ENCODE peak calls at places on chromosomes 12 and 14, in four cellular contexts. Y is neural progenitor cell, M is GM23338, H is endothelial cell of umbilical vein. S is an unnamed sample. For H3K27me3, the result is how much of the 10 kb centered on the place peaks cover.

GRCh38 chr14:93269341-93270068 is 62.4 kb downstream of the UBR7 start:
- DNase-seq in Y (peak), M (peak), H (no peak), S (no peak)

GRCh38 chr14:90452366-90452765 is 55.5 kb downstream of the CALM1 start:
- DNase-seq in H (no peak), M (no peak), Y (no peak), S (no peak)

GRCh38 chr12:1993341-1993740 is 10.9 kb downstream of the DCP1B start:
- DNase-seq in Y (no peak), M (no peak), H (peak), S (no peak)

GRCh38 chr12:65620026-65620425 is 204.3 kb upstream of the HMGA2 start:
- DNase-seq in H (no peak), M (no peak), Y (no peak), S (no peak)

GRCh38 chr12:105878964-105879363 is 259.8 kb downstream of the NUAK1 start:
- DNase-seq in M (no peak), Y (no peak), H (peak), S (no peak)

GRCh38 chr12:65209655-65210043 is 40.3 kb downstream of the LEMD3 start:
- DNase-seq in M (no peak), Y (no peak), H (peak), S (no peak)

GRCh38 chr12:95413576-95413975 is 60.4 kb upstream of the METAP2 start:
- DNase-seq in H (no peak), M (no peak), Y (no peak), S (no peak)

GRCh38 chr12:99453831-99454538 is 193.6 kb upstream of the GARIN6 start:
- DNase-seq in H (no peak), M (no peak), Y (no peak), S (no peak)

GRCh38 chr12:70756118-70756517 is 118.9 kb upstream of the PTPRB start:
- DNase-seq in Y (no peak), M (no peak), H (peak), S (no peak)

GRCh38 chr12:6606331-6607131 is 648 bp downstream of the CHD4 start:
- DNase-seq in Y (peak), M (peak), H (peak), S (peak)

GRCh38 chr12:95977764-95978305 is 18.3 kb downstream of the HAL start:
- DNase-seq in Y (no peak), M (no peak), H (no peak), S (no peak)

GRCh38 chr12:88934163-88934747 is 354.0 kb upstream of the KITLG start:
- DNase-seq in M (no peak), Y (no peak), H (peak), S (no peak)

GRCh38 chr12:108495054-108495453 is 20.0 kb upstream of the FICD start:
- DNase-seq in M (peak), Y (peak), H (peak), S (peak)

GRCh38 chr12:55847033-55847432 is 4.3 kb upstream of the MMP19 start:
- DNase-seq in H (peak), M (no peak), Y (no peak), S (no peak)

GRCh38 chr12:49264466-49264872 is 413 bp upstream of the TUBA1C start:
- DNase-seq in M (no peak), Y (peak), H (no peak), S (no peak)

GRCh38 chr14:88210426-88210825 is 112.6 kb downstream of the KCNK10 start:
- DNase-seq in Y (no peak), M (no peak), H (no peak), S (no peak)

GRCh38 chr12:11749943-11750690 is 100.6 kb downstream of the ETV6 start:
- DNase-seq in Y (no peak), M (no peak), H (no peak), S (no peak)

GRCh38 chr14:55949708-55950107 is 168.5 kb upstream of the PELI2 start:
- DNase-seq in M (no peak), H (no peak), Y (no peak), S (no peak)

GRCh38 chr14:50804181-50804721 is 26.7 kb downstream of the NIN start:
- DNase-seq in H (peak), Y (no peak), M (no peak), S (no peak)

GRCh38 chr12:91215940-91216454 is 33.4 kb upstream of the DCN start:
- DNase-seq in M (no peak), Y (no peak), H (no peak), S (no peak)

GRCh38 chr12:71139153-71139735 is 18.6 kb downstream of the TSPAN8 start:
- DNase-seq in M (no peak), Y (no peak), H (no peak), S (no peak)

GRCh38 chr12:129696952-129697351 is 206.9 kb downstream of the TMEM132D start:
- DNase-seq in H (no peak), M (no peak), Y (no peak), S (no peak)

GRCh38 chr14:102525213-102526143 is 15.9 kb upstream of the ANKRD9 start:
- DNase-seq in M (no peak), Y (no peak), H (no peak), S (peak)

GRCh38 chr12:57063991-57064725 is 14.2 kb upstream of the MYO1A start:
- DNase-seq in Y (no peak), M (no peak), H (no peak), S (no peak)

GRCh38 chr12:115452751-115453281 is 768.8 kb upstream of the TBX3 start:
- DNase-seq in H (no peak), Y (peak), M (peak), S (no peak)

GRCh38 chr14:94213021-94213420 is 38.9 kb downstream of the PPP4R4 start:
- DNase-seq in H (no peak), Y (no peak), M (no peak), S (no peak)

GRCh38 chr12:6367065-6367968 is 8.0 kb downstream of the SCNN1A start:
- DNase-seq in H (peak), Y (no peak), M (no peak), S (peak)

GRCh38 chr12:65443038-65443437 is 164.6 kb downstream of the MSRB3 start:
- DNase-seq in Y (no peak), H (no peak), M (no peak), S (no peak)

GRCh38 chr14:49970474-49971147 is 77.7 kb downstream of the ARF6 start:
- DNase-seq in M (no peak), Y (no peak), H (peak), S (no peak)

GRCh38 chr14:63435838-63436237 is 107.3 kb downstream of the PPP2R5E start:
- DNase-seq in H (no peak), Y (no peak), M (no peak), S (no peak)

GRCh38 chr14:95953111-95953724 is 76.6 kb downstream of the TUNAR start:
- DNase-seq in M (peak), H (no peak), Y (peak), S (peak)

DNA sequence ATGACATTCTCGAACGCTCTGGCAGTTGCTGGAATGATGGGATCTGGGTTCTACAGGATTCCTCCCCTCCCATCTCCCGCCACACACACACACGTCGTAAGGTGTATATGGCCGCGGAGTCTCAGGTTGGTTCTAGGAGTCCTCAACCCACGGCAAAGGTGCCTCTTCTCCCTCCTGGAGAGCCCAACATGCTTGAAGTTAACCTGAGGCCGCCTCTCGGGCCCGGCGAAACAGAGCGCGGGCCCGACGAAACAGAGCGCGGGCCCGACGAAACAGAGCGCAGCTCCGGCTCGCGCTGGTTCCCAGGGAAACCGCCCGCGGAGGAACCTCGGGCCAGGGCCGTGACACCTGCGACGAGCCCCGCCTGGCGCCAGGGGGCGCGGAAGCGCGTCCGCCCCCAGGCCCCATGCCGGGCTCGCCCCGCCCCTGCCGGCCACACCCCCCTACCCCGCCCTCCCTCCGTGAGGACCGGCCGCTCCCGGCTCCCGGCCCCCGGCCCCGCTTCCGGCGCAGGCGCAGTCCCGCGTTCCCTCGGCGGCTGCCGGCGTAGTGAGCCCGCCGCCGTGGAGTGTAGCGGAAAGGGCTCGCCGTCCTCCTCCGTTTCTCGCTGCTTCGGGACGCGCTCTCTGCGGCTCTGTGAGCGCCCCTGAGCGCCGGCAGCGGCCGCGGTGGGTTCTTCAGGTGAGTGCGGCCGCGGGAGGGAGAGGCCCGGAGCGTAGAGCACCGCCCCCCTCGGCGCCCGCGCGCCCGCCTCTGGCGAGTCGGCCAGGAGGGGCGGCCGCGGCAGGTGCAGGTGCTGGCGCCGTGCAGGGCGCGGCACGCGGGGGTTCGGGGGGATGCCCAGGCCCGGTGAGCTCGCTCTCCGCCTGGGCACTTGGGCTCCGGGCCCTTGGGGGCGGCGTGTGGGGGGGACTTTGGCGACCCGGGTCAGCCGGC is at the start of gene RAB3IP:
- DNase-seq in H (peak), Y (peak), M (peak), S (peak)
- TF ChIP-seq EZH2 in H (no peak), Y (peak), M (no peak), S (no peak)

DNA sequence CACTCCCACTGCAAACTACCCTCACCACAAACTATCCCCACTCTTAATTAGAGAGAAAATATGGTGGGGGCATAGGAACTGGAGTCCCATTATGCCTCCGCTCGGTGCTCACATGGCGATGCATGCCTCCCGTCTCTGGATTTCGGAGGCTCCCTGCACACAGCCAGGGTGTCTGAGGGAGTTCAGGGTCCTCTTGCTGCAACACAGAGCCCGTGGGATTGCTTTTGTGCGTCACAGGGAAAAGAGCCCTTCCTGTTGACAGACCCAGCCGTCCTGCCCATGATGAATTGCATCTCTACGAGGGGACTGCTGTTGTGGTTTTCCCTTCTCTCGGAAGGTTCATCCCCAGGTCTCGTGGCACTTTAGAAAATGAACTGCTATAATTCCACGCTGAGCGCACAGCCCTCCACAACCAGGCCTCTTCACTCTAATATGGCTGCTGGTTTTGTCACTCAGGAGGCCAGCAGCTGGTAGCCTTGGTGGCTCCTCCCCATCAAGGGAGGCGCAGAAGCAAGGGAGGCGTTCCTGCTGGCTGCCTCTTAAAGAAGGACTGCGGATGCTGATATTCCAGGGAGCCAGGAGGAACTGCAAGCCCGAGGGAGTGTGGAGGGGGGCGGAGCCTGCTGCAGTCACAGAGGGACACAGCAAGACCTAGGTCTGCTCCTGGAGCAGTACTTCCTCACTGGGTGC is 158.0 kb downstream of the KCNA5 start:
- DNase-seq in Y (peak), H (no peak), M (peak), S (no peak)
- H3K27me3 ChIP-seq in Y (under half), H (under half), M (under half), S (under half)

GRCh38 chr12:15474766-15475165 is 152.5 kb downstream of the PTPRO start:
- DNase-seq in Y (no peak), H (no peak), M (no peak), S (no peak)

GRCh38 chr12:15472036-15472435 is 149.7 kb downstream of the PTPRO start:
- DNase-seq in M (no peak), H (no peak), Y (no peak), S (no peak)

DNA sequence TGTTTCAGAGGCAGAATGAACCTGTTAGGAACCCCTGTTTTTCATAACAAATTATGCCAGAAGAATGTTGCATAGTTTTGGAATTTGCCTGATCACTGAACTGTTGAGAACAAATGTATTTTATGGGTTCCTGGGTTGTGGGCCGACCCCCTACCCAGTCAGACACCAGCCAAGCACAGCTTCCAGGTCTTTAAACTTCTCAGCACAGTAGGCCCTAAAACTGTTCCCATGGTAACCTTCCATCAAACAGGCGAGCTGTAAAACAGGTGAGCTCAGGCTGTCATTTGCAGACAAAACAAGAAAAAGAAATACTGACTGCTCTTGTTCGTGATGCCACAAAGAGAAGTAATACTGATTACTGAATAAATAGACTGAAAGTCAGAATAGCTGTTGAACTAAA is 147.0 kb downstream of the PTPRO start:
- DNase-seq in M (peak), Y (no peak), H (no peak), S (no peak)
- H3K4me2 ChIP-seq in M (no peak), Y (no peak), H (no peak), S (no peak)

GRCh38 chr14:36070056-36071043 is 106.2 kb downstream of the PTCSC3 start:
- DNase-seq in Y (peak), H (peak), M (peak), S (peak)
- TF ChIP-seq EZH2 in Y (peak), H (no peak), M (no peak), S (no peak)

DNA sequence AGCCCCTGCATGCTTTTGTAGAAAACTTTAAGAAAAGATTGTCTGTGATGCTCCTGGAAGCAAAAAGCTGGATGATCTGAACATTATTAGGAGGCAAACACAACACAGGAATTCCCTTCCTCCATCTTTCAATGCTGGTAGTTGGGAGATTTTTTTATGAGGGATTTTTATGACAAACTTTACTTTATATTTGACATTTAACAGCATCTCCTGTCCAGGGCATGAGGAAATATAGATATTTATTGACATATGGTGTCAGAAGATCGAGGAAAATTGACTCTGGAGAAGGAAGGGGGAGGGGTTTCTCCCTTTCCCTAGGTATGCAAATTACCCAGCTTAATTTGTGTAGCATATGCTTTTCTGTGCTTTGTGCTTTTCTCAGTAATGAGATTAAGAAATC is 37.8 kb upstream of the CISTR start:
- DNase-seq in H (no peak), Y (no peak), M (no peak), S (no peak)
- H3K27me3 ChIP-seq in H (under half), Y (half or more), M (under half), S (under half)

GRCh38 chr14:104971447-104972240 is 6.5 kb downstream of the AHNAK2 start:
- DNase-seq in M (no peak), H (no peak), Y (no peak), S (no peak)
- H3K4me2 ChIP-seq in M (no peak), H (no peak), Y (no peak), S (no peak)

GRCh38 chr14:28760431-28760996 is 6.1 kb upstream of the FOXG1 start:
- DNase-seq in Y (no peak), M (no peak), H (no peak), S (no peak)

GRCh38 chr14:28762949-28763313 is 3.7 kb upstream of the FOXG1 start:
- DNase-seq in H (no peak), Y (peak), M (no peak), S (no peak)

GRCh38 chr14:28759658-28760313 is 6.8 kb upstream of the FOXG1 start:
- DNase-seq in H (no peak), M (peak), Y (peak), S (no peak)

GRCh38 chr14:28762290-28762948 is 4.2 kb upstream of the FOXG1 start:
- DNase-seq in H (no peak), Y (peak), M (no peak), S (no peak)

GRCh38 chr14:28761438-28762289 is 4.9 kb upstream of the FOXG1 start:
- DNase-seq in M (no peak), Y (peak), H (no peak), S (no peak)
- TF ChIP-seq EZH2 in M (peak), Y (peak), H (no peak), S (no peak)

GRCh38 chr12:54417712-54418440 is 1.2 kb downstream of the ITGA5 start:
- DNase-seq in M (peak), Y (peak), H (peak), S (peak)
- H3K27me3 ChIP-seq in M (half or more), Y (under half), H (under half), S (under half)

S was measured in DND-41.